ENCODE peak calls at places on chromosomes 7 and 10, in five cellular contexts. K is effector memory CD8-positive, alpha-beta T cell; S is nephron progenitor cell; C is GM13976; L is T-helper 9 cell. Y is an unnamed sample.

GRCh38 chr7:1292972-1293830 is 60.5 kb downstream of the UNCX start:
- DNase-seq in S (no peak), K (no peak), L (no peak), C (no peak), Y (no peak)

GRCh38 chr10:70954373-70954772 is 66.0 kb upstream of the PCBD1 start:
- DNase-seq in S (no peak), C (no peak), K (no peak), L (no peak), Y (no peak)

GRCh38 chr10:86673216-86673826 is 5.0 kb downstream of the LDB3 start:
- DNase-seq in K (no peak), C (no peak), L (no peak), S (peak), Y (no peak)

GRCh38 chr10:6771361-6771760 is 191.3 kb upstream of the PRKCQ start:
- DNase-seq in L (no peak), C (no peak), K (no peak), S (no peak), Y (no peak)

GRCh38 chr10:102426803-102427287 is 5.5 kb downstream of the CUEDC2 start:
- DNase-seq in K (no peak), S (no peak), L (no peak), C (no peak), Y (no peak)

GRCh38 chr10:132497788-132498561 is 39.6 kb upstream of the INPP5A start:
- DNase-seq in S (no peak), K (no peak), L (no peak), C (no peak), Y (no peak)

GRCh38 chr7:28885771-28886170 is 72.4 kb downstream of the TRIL start:
- DNase-seq in K (no peak), L (no peak), S (no peak), C (no peak), Y (no peak)

GRCh38 chr7:119350334-119350733 is 922.6 kb upstream of the KCND2 start:
- DNase-seq in C (no peak), L (no peak), K (no peak), S (no peak), Y (no peak)

GRCh38 chr10:58661336-58661735 is 148.7 kb downstream of the BICC1 start:
- DNase-seq in L (no peak), C (no peak), K (no peak), S (no peak), Y (no peak)

GRCh38 chr10:133390597-133391248 is 3.2 kb upstream of the MTG1 start:
- DNase-seq in L (no peak), K (no peak), C (no peak), S (no peak), Y (no peak)

GRCh38 chr7:30164567-30164966 is 29.8 kb downstream of the MTURN start:
- DNase-seq in C (peak), L (no peak), S (peak), K (no peak), Y (no peak)

GRCh38 chr10:124697837-124698559 is 46.2 kb downstream of the FAM53B start:
- DNase-seq in L (no peak), S (no peak), C (peak), K (peak), Y (peak)

GRCh38 chr7:146129997-146130396 is 13.4 kb downstream of the CNTNAP2 start:
- DNase-seq in K (no peak), S (no peak), L (no peak), C (no peak), Y (no peak)

GRCh38 chr10:1687190-1687589 is 50.1 kb downstream of the ADARB2 start:
- DNase-seq in L (no peak), S (no peak), C (no peak), K (no peak), Y (no peak)

GRCh38 chr7:31735991-31736982 is 49.3 kb downstream of the PPP1R17 start:
- DNase-seq in S (peak), K (no peak), C (peak), L (no peak), Y (no peak)

GRCh38 chr7:34153680-34154270 is 248.4 kb downstream of the BMPER start:
- DNase-seq in C (no peak), L (no peak), S (no peak), K (no peak), Y (no peak)

Y was measured in T-helper 22 cell.